ENCODE peak calls at places on chromosomes 16 and 17, in eight cellular contexts. One of them, this sample, is unnamed.

GRCh38 chr17:30921544-30922196 is at the start of gene ADAP2:
- DNase-seq in GM10248: peak; percentile 69
- DNase-seq in GM12865: peak; percentile 36
- DNase-seq in LNCaP clone FGC: no peak
- DNase-seq in SK-N-SH: peak; percentile 69
- DNase-seq in sigmoid colon: peak; percentile 73
- DNase-seq in coronary artery: no peak
- DNase-seq in RWPE1: peak; percentile 23
- DNase-seq in this sample: peak; percentile 65

GRCh38 chr16:2894231-2894630 is 11.2 kb downstream of the FLYWCH2 start:
- DNase-seq in GM10248: no peak
- DNase-seq in GM12865: no peak
- DNase-seq in LNCaP clone FGC: no peak
- DNase-seq in SK-N-SH: no peak
- DNase-seq in sigmoid colon: no peak
- DNase-seq in coronary artery: no peak
- DNase-seq in RWPE1: no peak
- DNase-seq in this sample: no peak

GRCh38 chr17:64006361-64007088 is 8.4 kb downstream of the PRR29 start:
- DNase-seq in GM10248: peak; percentile 10
- DNase-seq in GM12865: no peak
- DNase-seq in LNCaP clone FGC: no peak
- DNase-seq in SK-N-SH: peak; percentile 80
- DNase-seq in sigmoid colon: peak; percentile 66
- DNase-seq in coronary artery: peak; percentile 64
- DNase-seq in RWPE1: no peak
- DNase-seq in this sample: peak; percentile 22

GRCh38 chr17:3732171-3732570 is 8.5 kb downstream of the HASPIN start:
- DNase-seq in GM10248: peak; percentile 80
- DNase-seq in GM12865: peak; percentile 90
- DNase-seq in LNCaP clone FGC: no peak
- DNase-seq in SK-N-SH: no peak
- DNase-seq in sigmoid colon: peak; percentile 70
- DNase-seq in coronary artery: no peak
- DNase-seq in RWPE1: no peak
- DNase-seq in this sample: peak; percentile 75

GRCh38 chr17:60369727-60370126 is 22.2 kb downstream of the USP32 start:
- DNase-seq in GM10248: no peak
- DNase-seq in GM12865: no peak
- DNase-seq in LNCaP clone FGC: no peak
- DNase-seq in SK-N-SH: no peak
- DNase-seq in sigmoid colon: no peak
- DNase-seq in coronary artery: no peak
- DNase-seq in RWPE1: no peak
- DNase-seq in this sample: no peak

GRCh38 chr17:42246515-42246914 is 29.7 kb downstream of the STAT5B start:
- DNase-seq in GM10248: no peak
- DNase-seq in GM12865: no peak
- DNase-seq in LNCaP clone FGC: no peak
- DNase-seq in SK-N-SH: no peak
- DNase-seq in sigmoid colon: peak; percentile 32
- DNase-seq in coronary artery: no peak
- DNase-seq in RWPE1: no peak
- DNase-seq in this sample: no peak

GRCh38 chr17:76937238-76937637 is 69.0 kb downstream of the MGAT5B start:
- DNase-seq in GM10248: no peak
- DNase-seq in GM12865: no peak
- DNase-seq in LNCaP clone FGC: no peak
- DNase-seq in SK-N-SH: no peak
- DNase-seq in sigmoid colon: no peak
- DNase-seq in coronary artery: no peak
- DNase-seq in RWPE1: no peak
- DNase-seq in this sample: no peak

GRCh38 chr17:73255671-73256181 is 6.0 kb downstream of the CPSF4L start:
- DNase-seq in GM10248: peak; percentile 69
- DNase-seq in GM12865: peak; percentile 66
- DNase-seq in LNCaP clone FGC: no peak
- DNase-seq in SK-N-SH: peak; percentile 91
- DNase-seq in sigmoid colon: no peak
- DNase-seq in coronary artery: no peak
- DNase-seq in RWPE1: peak; percentile 68
- DNase-seq in this sample: peak; percentile 79

GRCh38 chr16:83040174-83040573 is 413.4 kb downstream of the CDH13 start:
- DNase-seq in GM10248: no peak
- DNase-seq in GM12865: peak; percentile 1
- DNase-seq in LNCaP clone FGC: no peak
- DNase-seq in SK-N-SH: no peak
- DNase-seq in sigmoid colon: no peak
- DNase-seq in coronary artery: no peak
- DNase-seq in RWPE1: no peak
- DNase-seq in this sample: no peak

GRCh38 chr17:77457572-77458201 is 316.9 kb downstream of the SEC14L1 start:
- DNase-seq in GM10248: no peak
- DNase-seq in GM12865: no peak
- DNase-seq in LNCaP clone FGC: no peak
- DNase-seq in SK-N-SH: no peak
- DNase-seq in sigmoid colon: no peak
- DNase-seq in coronary artery: no peak
- DNase-seq in RWPE1: no peak
- DNase-seq in this sample: no peak

GRCh38 chr16:86783626-86784266 is 205.4 kb downstream of the FOXL1 start:
- DNase-seq in GM10248: no peak
- DNase-seq in GM12865: no peak
- DNase-seq in LNCaP clone FGC: peak; percentile 86
- DNase-seq in SK-N-SH: no peak
- DNase-seq in sigmoid colon: peak; percentile 80
- DNase-seq in coronary artery: peak; percentile 83
- DNase-seq in RWPE1: peak; percentile 73
- DNase-seq in this sample: no peak

GRCh38 chr17:66836063-66837005 is 1.4 kb downstream of the CACNG5 start:
- DNase-seq in GM10248: no peak
- DNase-seq in GM12865: no peak
- DNase-seq in LNCaP clone FGC: no peak
- DNase-seq in SK-N-SH: no peak
- DNase-seq in sigmoid colon: peak; percentile 38
- DNase-seq in coronary artery: no peak
- DNase-seq in RWPE1: no peak
- DNase-seq in this sample: no peak

GRCh38 chr17:76421054-76421427 is 31.9 kb downstream of the UBE2O start:
- DNase-seq in GM10248: no peak
- DNase-seq in GM12865: no peak
- DNase-seq in LNCaP clone FGC: no peak
- DNase-seq in SK-N-SH: no peak
- DNase-seq in sigmoid colon: no peak
- DNase-seq in coronary artery: no peak
- DNase-seq in RWPE1: no peak
- DNase-seq in this sample: no peak

GRCh38 chr16:28572659-28573510 is 19.2 kb downstream of the SGF29 start:
- DNase-seq in GM10248: no peak
- DNase-seq in GM12865: no peak
- DNase-seq in LNCaP clone FGC: no peak
- DNase-seq in SK-N-SH: no peak
- DNase-seq in sigmoid colon: no peak
- DNase-seq in coronary artery: no peak
- DNase-seq in RWPE1: no peak
- DNase-seq in this sample: no peak

GRCh38 chr16:67931712-67932461 is at the start of gene CTRL:
- DNase-seq in GM10248: no peak
- DNase-seq in GM12865: no peak
- DNase-seq in LNCaP clone FGC: no peak
- DNase-seq in SK-N-SH: no peak
- DNase-seq in sigmoid colon: no peak
- DNase-seq in coronary artery: no peak
- DNase-seq in RWPE1: no peak
- DNase-seq in this sample: no peak
- TF ChIP-seq CTCF in GM10248: no peak
- TF ChIP-seq CTCF in GM12865: no peak
- TF ChIP-seq CTCF in LNCaP clone FGC: no peak
- TF ChIP-seq CTCF in SK-N-SH: peak; percentile 29
- TF ChIP-seq CTCF in sigmoid colon: no peak
- TF ChIP-seq CTCF in coronary artery: no peak
- TF ChIP-seq CTCF in RWPE1: no peak
- TF ChIP-seq CTCF in this sample: no peak

GRCh38 chr17:28745052-28745776 is 1.4 kb downstream of the TRAF4 start:
- DNase-seq in GM10248: no peak
- DNase-seq in GM12865: peak; percentile 65
- DNase-seq in LNCaP clone FGC: no peak
- DNase-seq in SK-N-SH: peak; percentile 58
- DNase-seq in sigmoid colon: peak; percentile 83
- DNase-seq in coronary artery: no peak
- DNase-seq in RWPE1: no peak
- DNase-seq in this sample: no peak
- TF ChIP-seq CTCF in GM10248: no peak
- TF ChIP-seq CTCF in GM12865: no peak
- TF ChIP-seq CTCF in LNCaP clone FGC: no peak
- TF ChIP-seq CTCF in SK-N-SH: no peak
- TF ChIP-seq CTCF in sigmoid colon: no peak
- TF ChIP-seq CTCF in coronary artery: no peak
- TF ChIP-seq CTCF in RWPE1: no peak
- TF ChIP-seq CTCF in this sample: no peak

DNA sequence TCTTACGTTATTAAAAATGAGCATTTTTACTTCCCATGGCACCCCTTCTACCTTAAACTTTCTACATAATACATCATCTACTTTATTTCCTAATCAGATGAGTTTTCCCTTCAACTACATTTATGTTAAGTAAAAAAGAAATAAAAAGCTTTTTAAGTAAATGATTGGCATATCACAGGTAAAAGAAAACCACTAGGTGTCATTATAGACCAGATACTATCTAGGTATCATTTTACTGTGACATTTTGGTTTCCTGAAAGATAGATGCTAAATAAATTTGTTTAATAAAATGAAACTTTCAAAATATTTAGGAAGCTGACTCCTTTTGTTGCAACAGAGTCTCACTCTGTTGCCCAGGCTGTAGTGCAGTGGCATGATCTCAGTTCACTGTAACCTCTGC is 3.8 kb upstream of the CMTM1 start:
- DNase-seq in GM10248: no peak
- DNase-seq in GM12865: no peak
- DNase-seq in LNCaP clone FGC: no peak
- DNase-seq in SK-N-SH: no peak
- DNase-seq in sigmoid colon: no peak
- DNase-seq in coronary artery: no peak
- DNase-seq in RWPE1: no peak
- DNase-seq in this sample: no peak
- TF ChIP-seq CTCF in GM10248: no peak
- TF ChIP-seq CTCF in GM12865: no peak
- TF ChIP-seq CTCF in LNCaP clone FGC: no peak
- TF ChIP-seq CTCF in SK-N-SH: peak; percentile 23
- TF ChIP-seq CTCF in sigmoid colon: no peak
- TF ChIP-seq CTCF in coronary artery: no peak
- TF ChIP-seq CTCF in RWPE1: peak; percentile 26
- TF ChIP-seq CTCF in this sample: peak; percentile 32

DNA sequence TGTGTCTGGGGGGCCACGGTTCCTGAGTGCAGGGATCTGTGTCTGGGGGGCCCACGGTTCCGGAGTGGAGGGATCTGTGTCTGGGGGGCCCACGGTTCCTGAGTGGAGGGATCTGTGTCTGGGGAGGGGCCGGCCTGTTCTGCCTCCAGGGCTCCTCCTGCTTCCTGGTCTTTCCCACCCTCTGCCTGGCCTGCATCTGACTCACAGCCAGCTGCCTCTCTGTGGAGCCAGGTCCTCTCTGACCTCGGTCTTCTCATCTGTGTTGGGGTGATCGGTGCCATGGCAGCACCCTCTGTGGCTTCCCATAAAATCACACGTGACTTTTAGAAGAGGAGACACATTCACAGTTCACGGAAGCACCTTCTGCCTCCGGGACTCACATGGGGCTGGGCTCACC is 50.3 kb downstream of the ZFPM1 start:
- DNase-seq in GM10248: no peak
- DNase-seq in GM12865: no peak
- DNase-seq in LNCaP clone FGC: no peak
- DNase-seq in SK-N-SH: no peak
- DNase-seq in sigmoid colon: no peak
- DNase-seq in coronary artery: no peak
- DNase-seq in RWPE1: no peak
- DNase-seq in this sample: no peak
- TF ChIP-seq CTCF in GM10248: no peak
- TF ChIP-seq CTCF in GM12865: no peak
- TF ChIP-seq CTCF in LNCaP clone FGC: no peak
- TF ChIP-seq CTCF in SK-N-SH: no peak
- TF ChIP-seq CTCF in sigmoid colon: no peak
- TF ChIP-seq CTCF in coronary artery: no peak
- TF ChIP-seq CTCF in RWPE1: no peak
- TF ChIP-seq CTCF in this sample: no peak

DNA sequence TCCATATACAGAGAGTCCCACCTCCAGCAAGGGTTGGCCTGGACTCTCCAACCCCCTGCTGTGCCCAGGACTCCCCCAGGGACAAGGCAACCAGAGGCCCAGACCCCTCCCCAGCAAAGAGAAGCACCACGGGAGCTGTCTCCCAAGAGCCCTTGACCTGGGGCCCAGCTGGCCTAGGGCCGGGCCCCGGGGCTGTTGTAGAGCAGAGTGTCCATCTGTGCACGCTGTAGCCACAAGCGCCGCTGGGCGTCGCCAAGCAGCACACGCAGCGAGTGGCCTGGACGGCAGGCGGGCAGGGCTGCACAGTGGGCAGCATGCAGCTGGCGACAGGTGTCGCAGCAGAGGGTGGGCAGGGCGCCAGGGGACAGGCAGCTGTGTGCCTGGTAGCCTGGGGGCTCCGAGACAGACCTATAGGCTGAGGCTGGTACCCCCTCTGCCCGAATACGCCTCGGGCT is 4.3 kb downstream of the SPATA2L start:
- DNase-seq in GM10248: no peak
- DNase-seq in GM12865: no peak
- DNase-seq in LNCaP clone FGC: no peak
- DNase-seq in SK-N-SH: peak; percentile 50
- DNase-seq in sigmoid colon: no peak
- DNase-seq in coronary artery: no peak
- DNase-seq in RWPE1: no peak
- DNase-seq in this sample: no peak
- TF ChIP-seq CTCF in GM10248: no peak
- TF ChIP-seq CTCF in GM12865: no peak
- TF ChIP-seq CTCF in LNCaP clone FGC: no peak
- TF ChIP-seq CTCF in SK-N-SH: no peak
- TF ChIP-seq CTCF in sigmoid colon: no peak
- TF ChIP-seq CTCF in coronary artery: no peak
- TF ChIP-seq CTCF in RWPE1: no peak
- TF ChIP-seq CTCF in this sample: no peak

DNA sequence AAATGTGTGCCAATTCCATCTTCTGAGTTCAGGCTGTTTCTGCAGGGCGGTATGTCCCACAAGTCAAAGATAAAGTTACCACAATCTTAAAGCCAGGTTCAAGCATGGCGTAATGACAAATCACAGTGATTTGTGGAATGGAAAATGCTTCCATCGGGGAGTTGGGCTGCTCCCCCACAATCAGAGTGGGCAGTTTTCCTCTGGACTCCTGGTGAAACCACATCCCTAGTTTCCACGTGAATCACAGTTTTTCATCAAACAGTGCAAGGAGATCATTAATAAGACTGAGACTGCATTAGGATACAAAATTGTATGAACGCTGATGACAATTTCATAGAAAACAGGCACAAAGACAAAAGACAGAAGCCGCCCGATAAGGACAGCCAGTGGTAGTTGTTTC is 3.5 kb downstream of the LITAF start:
- DNase-seq in GM10248: no peak
- DNase-seq in GM12865: no peak
- DNase-seq in LNCaP clone FGC: no peak
- DNase-seq in SK-N-SH: no peak
- DNase-seq in sigmoid colon: no peak
- DNase-seq in coronary artery: no peak
- DNase-seq in RWPE1: no peak
- DNase-seq in this sample: no peak
- TF ChIP-seq CTCF in GM10248: no peak
- TF ChIP-seq CTCF in GM12865: no peak
- TF ChIP-seq CTCF in LNCaP clone FGC: no peak
- TF ChIP-seq CTCF in SK-N-SH: no peak
- TF ChIP-seq CTCF in sigmoid colon: no peak
- TF ChIP-seq CTCF in coronary artery: no peak
- TF ChIP-seq CTCF in RWPE1: no peak
- TF ChIP-seq CTCF in this sample: no peak

This sample was measured in GM13977.